ENCODE peak calls at places on chromosomes 12 and 14, in seven cellular contexts. One of them, this sample, is unnamed.

GRCh38 chr14:67253076-67253635 is 11.9 kb downstream of the PALS1 start:
- DNase-seq in mammary epithelial cell: no peak
- DNase-seq in ovary: no peak
- DNase-seq in heart left ventricle: no peak
- DNase-seq in fibroblast of lung: peak; percentile 19
- DNase-seq in breast epithelium: no peak
- DNase-seq in PC-9: no peak
- DNase-seq in this sample: no peak

GRCh38 chr12:122527478-122527944 is 462 bp downstream of the KNTC1 start:
- DNase-seq in mammary epithelial cell: peak; percentile 35
- DNase-seq in ovary: no peak
- DNase-seq in heart left ventricle: no peak
- DNase-seq in fibroblast of lung: peak; percentile 29
- DNase-seq in breast epithelium: no peak
- DNase-seq in PC-9: peak; percentile 27
- DNase-seq in this sample: no peak

GRCh38 chr12:119208626-119209061 is 29.9 kb downstream of the HSPB8 start:
- DNase-seq in mammary epithelial cell: peak; percentile 21
- DNase-seq in ovary: no peak
- DNase-seq in heart left ventricle: peak; percentile 87
- DNase-seq in fibroblast of lung: peak; percentile 5
- DNase-seq in breast epithelium: peak; percentile 51
- DNase-seq in PC-9: peak; percentile 42
- DNase-seq in this sample: peak; percentile 91

GRCh38 chr14:74875941-74876913 is at the start of gene PROX2:
- DNase-seq in mammary epithelial cell: no peak
- DNase-seq in ovary: no peak
- DNase-seq in heart left ventricle: no peak
- DNase-seq in fibroblast of lung: no peak
- DNase-seq in breast epithelium: no peak
- DNase-seq in PC-9: no peak
- DNase-seq in this sample: no peak

GRCh38 chr12:122876724-122877123 is 19.2 kb downstream of the VPS37B start:
- DNase-seq in mammary epithelial cell: no peak
- DNase-seq in ovary: peak; percentile 19
- DNase-seq in heart left ventricle: peak; percentile 17
- DNase-seq in fibroblast of lung: peak; percentile 57
- DNase-seq in breast epithelium: no peak
- DNase-seq in PC-9: no peak
- DNase-seq in this sample: no peak

GRCh38 chr12:50411051-50411660 is 10.5 kb downstream of the LARP4 start:
- DNase-seq in mammary epithelial cell: no peak
- DNase-seq in ovary: no peak
- DNase-seq in heart left ventricle: no peak
- DNase-seq in fibroblast of lung: no peak
- DNase-seq in breast epithelium: no peak
- DNase-seq in PC-9: no peak
- DNase-seq in this sample: no peak

GRCh38 chr12:64457036-64457435 is 5.1 kb downstream of the TBK1 start:
- DNase-seq in mammary epithelial cell: no peak
- DNase-seq in ovary: no peak
- DNase-seq in heart left ventricle: no peak
- DNase-seq in fibroblast of lung: no peak
- DNase-seq in breast epithelium: no peak
- DNase-seq in PC-9: no peak
- DNase-seq in this sample: no peak

GRCh38 chr12:4421590-4422031 is 24.0 kb downstream of the FGF6 start:
- DNase-seq in mammary epithelial cell: peak; percentile 17
- DNase-seq in ovary: no peak
- DNase-seq in heart left ventricle: no peak
- DNase-seq in fibroblast of lung: peak; percentile 7
- DNase-seq in breast epithelium: no peak
- DNase-seq in PC-9: peak; percentile 6
- DNase-seq in this sample: no peak

GRCh38 chr12:90333939-90334338 is 621.0 kb downstream of the CCER1 start:
- DNase-seq in mammary epithelial cell: peak; percentile 51
- DNase-seq in ovary: no peak
- DNase-seq in heart left ventricle: no peak
- DNase-seq in fibroblast of lung: peak; percentile 32
- DNase-seq in breast epithelium: no peak
- DNase-seq in PC-9: no peak
- DNase-seq in this sample: no peak

GRCh38 chr14:54627718-54628345 is 60.9 kb downstream of the SAMD4A start:
- DNase-seq in mammary epithelial cell: no peak
- DNase-seq in ovary: no peak
- DNase-seq in heart left ventricle: peak; percentile 71
- DNase-seq in fibroblast of lung: peak; percentile 72
- DNase-seq in breast epithelium: no peak
- DNase-seq in PC-9: no peak
- DNase-seq in this sample: peak; percentile 74

GRCh38 chr12:53862831-53863230 is 75.8 kb upstream of the HOXC13 start:
- DNase-seq in mammary epithelial cell: peak; percentile 69
- DNase-seq in ovary: no peak
- DNase-seq in heart left ventricle: no peak
- DNase-seq in fibroblast of lung: no peak
- DNase-seq in breast epithelium: no peak
- DNase-seq in PC-9: peak; percentile 62
- DNase-seq in this sample: no peak

GRCh38 chr12:64468966-64469365 is 17.0 kb downstream of the TBK1 start:
- DNase-seq in mammary epithelial cell: no peak
- DNase-seq in ovary: no peak
- DNase-seq in heart left ventricle: no peak
- DNase-seq in fibroblast of lung: no peak
- DNase-seq in breast epithelium: no peak
- DNase-seq in PC-9: no peak
- DNase-seq in this sample: no peak

GRCh38 chr14:100708349-100709217 is 18.1 kb upstream of the DLK1 start:
- DNase-seq in mammary epithelial cell: no peak
- DNase-seq in ovary: peak; percentile 93
- DNase-seq in heart left ventricle: peak; percentile 67
- DNase-seq in fibroblast of lung: no peak
- DNase-seq in breast epithelium: no peak
- DNase-seq in PC-9: peak; percentile 56
- DNase-seq in this sample: no peak

GRCh38 chr14:64709126-64709525 is 4.9 kb downstream of the PLEKHG3 start:
- DNase-seq in mammary epithelial cell: no peak
- DNase-seq in ovary: no peak
- DNase-seq in heart left ventricle: no peak
- DNase-seq in fibroblast of lung: no peak
- DNase-seq in breast epithelium: no peak
- DNase-seq in PC-9: no peak
- DNase-seq in this sample: no peak

GRCh38 chr12:12487490-12487889 is 75.2 kb downstream of the DUSP16 start:
- DNase-seq in mammary epithelial cell: no peak
- DNase-seq in ovary: no peak
- DNase-seq in heart left ventricle: no peak
- DNase-seq in fibroblast of lung: no peak
- DNase-seq in breast epithelium: no peak
- DNase-seq in PC-9: no peak
- DNase-seq in this sample: no peak

GRCh38 chr14:60648934-60649814 is at the start of gene SIX1:
- DNase-seq in mammary epithelial cell: peak; percentile 90
- DNase-seq in ovary: peak; percentile 62
- DNase-seq in heart left ventricle: peak; percentile 57
- DNase-seq in fibroblast of lung: peak; percentile 90
- DNase-seq in breast epithelium: no peak
- DNase-seq in PC-9: peak; percentile 90
- DNase-seq in this sample: no peak

GRCh38 chr12:14567311-14568195 is at the start of gene PLBD1:
- DNase-seq in mammary epithelial cell: peak; percentile 27
- DNase-seq in ovary: peak; percentile 44
- DNase-seq in heart left ventricle: peak; percentile 79
- DNase-seq in fibroblast of lung: peak; percentile 41
- DNase-seq in breast epithelium: no peak
- DNase-seq in PC-9: peak; percentile 59
- DNase-seq in this sample: peak; percentile 71

GRCh38 chr12:68080577-68080976 is 79.0 kb downstream of the IFNG start:
- DNase-seq in mammary epithelial cell: no peak
- DNase-seq in ovary: no peak
- DNase-seq in heart left ventricle: no peak
- DNase-seq in fibroblast of lung: no peak
- DNase-seq in breast epithelium: no peak
- DNase-seq in PC-9: no peak
- DNase-seq in this sample: no peak

GRCh38 chr12:1811281-1811947 is 9.0 kb upstream of the LRTM2 start:
- DNase-seq in mammary epithelial cell: no peak
- DNase-seq in ovary: no peak
- DNase-seq in heart left ventricle: no peak
- DNase-seq in fibroblast of lung: peak; percentile 79
- DNase-seq in breast epithelium: no peak
- DNase-seq in PC-9: no peak
- DNase-seq in this sample: no peak

GRCh38 chr14:68137704-68138619 is 318.4 kb downstream of the RAD51B start:
- DNase-seq in mammary epithelial cell: peak; percentile 99
- DNase-seq in ovary: no peak
- DNase-seq in heart left ventricle: no peak
- DNase-seq in fibroblast of lung: peak; percentile 99
- DNase-seq in breast epithelium: peak; percentile 76
- DNase-seq in PC-9: peak; percentile 88
- DNase-seq in this sample: peak; percentile 69

GRCh38 chr14:61749867-61750266 is 12.4 kb upstream of the SNAPC1 start:
- DNase-seq in mammary epithelial cell: no peak
- DNase-seq in ovary: no peak
- DNase-seq in heart left ventricle: no peak
- DNase-seq in fibroblast of lung: no peak
- DNase-seq in breast epithelium: no peak
- DNase-seq in PC-9: peak; percentile 41
- DNase-seq in this sample: no peak

DNA sequence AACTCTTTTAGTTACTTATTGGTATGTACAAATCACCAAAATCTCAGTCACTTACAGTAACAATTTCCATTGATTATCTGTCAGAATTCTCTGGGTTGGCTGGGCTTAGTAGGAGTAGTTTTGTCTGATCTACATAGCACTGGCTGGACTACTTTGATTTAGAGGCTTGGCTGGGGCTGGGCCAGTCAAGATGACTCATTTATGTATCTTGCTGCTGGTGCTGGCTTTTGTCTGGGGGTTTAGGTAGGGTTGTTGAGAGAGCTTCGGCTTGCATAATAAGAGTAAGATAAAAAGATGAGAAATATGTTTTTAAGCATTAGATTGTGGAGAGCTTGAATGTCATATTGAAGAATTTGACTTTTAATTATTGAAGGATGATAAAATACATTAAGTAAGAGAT is 1093.7 kb downstream of the SLC6A15 start:
- DNase-seq in mammary epithelial cell: peak; percentile 37
- DNase-seq in ovary: no peak
- DNase-seq in heart left ventricle: no peak
- DNase-seq in fibroblast of lung: peak; percentile 54
- DNase-seq in breast epithelium: no peak
- DNase-seq in PC-9: peak; percentile 9
- DNase-seq in this sample: no peak
- H3K4me3 ChIP-seq in mammary epithelial cell: no peak overlapping the region
- H3K4me3 ChIP-seq in ovary: no peak overlapping the region
- H3K4me3 ChIP-seq in heart left ventricle: no peak overlapping the region
- H3K4me3 ChIP-seq in fibroblast of lung: no peak overlapping the region
- H3K4me3 ChIP-seq in breast epithelium: no peak overlapping the region
- H3K4me3 ChIP-seq in PC-9: no peak overlapping the region
- H3K4me3 ChIP-seq in this sample: no peak overlapping the region

GRCh38 chr14:99534863-99535262 is 53.7 kb downstream of the CCNK start:
- DNase-seq in mammary epithelial cell: no peak
- DNase-seq in ovary: no peak
- DNase-seq in heart left ventricle: peak; percentile 67
- DNase-seq in fibroblast of lung: peak; percentile 79
- DNase-seq in breast epithelium: no peak
- DNase-seq in PC-9: no peak
- DNase-seq in this sample: no peak
- H3K4me1 ChIP-seq in mammary epithelial cell: peaks cover 18% of the 10 kb centered on the region
- H3K4me1 ChIP-seq in ovary: no peaks in the 10 kb centered on the region
- H3K4me1 ChIP-seq in heart left ventricle: peaks cover 33% of the 10 kb centered on the region
- H3K4me1 ChIP-seq in fibroblast of lung: peaks cover 15% of the 10 kb centered on the region
- H3K4me1 ChIP-seq in breast epithelium: no peaks in the 10 kb centered on the region
- H3K4me1 ChIP-seq in PC-9: peaks cover 9% of the 10 kb centered on the region
- H3K4me1 ChIP-seq in this sample: peaks cover 8% of the 10 kb centered on the region

DNA sequence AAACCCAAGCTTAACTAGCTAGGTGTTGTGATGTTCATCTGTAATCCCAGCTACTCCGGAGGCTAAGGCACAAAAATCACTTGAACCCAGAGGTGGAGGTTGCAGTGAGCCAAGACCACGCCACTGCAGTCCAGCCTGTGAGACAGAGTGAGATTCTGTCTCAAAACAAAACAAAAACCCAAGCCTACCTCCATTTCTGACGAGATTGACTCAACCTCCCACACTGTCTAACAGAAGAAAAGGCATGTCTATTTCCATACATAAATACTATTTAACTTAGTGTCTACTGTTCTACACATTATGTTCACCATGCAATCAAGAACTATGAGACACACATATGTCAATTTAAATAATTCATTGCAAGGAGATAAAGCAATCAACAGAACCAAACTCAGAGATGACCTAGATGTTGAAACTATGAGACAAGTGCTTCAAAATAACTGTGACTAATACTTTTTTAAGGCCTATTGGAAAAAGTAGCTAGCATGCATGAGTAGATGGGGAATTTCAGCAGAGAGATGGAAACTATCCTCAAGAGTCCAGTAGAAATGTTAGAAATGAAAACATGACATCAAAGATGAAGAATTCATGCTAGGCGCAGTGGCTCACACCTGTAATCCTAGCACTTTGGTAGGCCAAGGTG is 75.9 kb upstream of the DHRS4 start:
- DNase-seq in mammary epithelial cell: no peak
- DNase-seq in ovary: no peak
- DNase-seq in heart left ventricle: no peak
- DNase-seq in fibroblast of lung: no peak
- DNase-seq in breast epithelium: no peak
- DNase-seq in PC-9: no peak
- DNase-seq in this sample: no peak
- H3K4me3 ChIP-seq in mammary epithelial cell: no peak overlapping the region
- H3K4me3 ChIP-seq in ovary: no peak overlapping the region
- H3K4me3 ChIP-seq in heart left ventricle: no peak overlapping the region
- H3K4me3 ChIP-seq in fibroblast of lung: no peak overlapping the region
- H3K4me3 ChIP-seq in breast epithelium: no peak overlapping the region
- H3K4me3 ChIP-seq in PC-9: no peak overlapping the region
- H3K4me3 ChIP-seq in this sample: no peak overlapping the region

DNA sequence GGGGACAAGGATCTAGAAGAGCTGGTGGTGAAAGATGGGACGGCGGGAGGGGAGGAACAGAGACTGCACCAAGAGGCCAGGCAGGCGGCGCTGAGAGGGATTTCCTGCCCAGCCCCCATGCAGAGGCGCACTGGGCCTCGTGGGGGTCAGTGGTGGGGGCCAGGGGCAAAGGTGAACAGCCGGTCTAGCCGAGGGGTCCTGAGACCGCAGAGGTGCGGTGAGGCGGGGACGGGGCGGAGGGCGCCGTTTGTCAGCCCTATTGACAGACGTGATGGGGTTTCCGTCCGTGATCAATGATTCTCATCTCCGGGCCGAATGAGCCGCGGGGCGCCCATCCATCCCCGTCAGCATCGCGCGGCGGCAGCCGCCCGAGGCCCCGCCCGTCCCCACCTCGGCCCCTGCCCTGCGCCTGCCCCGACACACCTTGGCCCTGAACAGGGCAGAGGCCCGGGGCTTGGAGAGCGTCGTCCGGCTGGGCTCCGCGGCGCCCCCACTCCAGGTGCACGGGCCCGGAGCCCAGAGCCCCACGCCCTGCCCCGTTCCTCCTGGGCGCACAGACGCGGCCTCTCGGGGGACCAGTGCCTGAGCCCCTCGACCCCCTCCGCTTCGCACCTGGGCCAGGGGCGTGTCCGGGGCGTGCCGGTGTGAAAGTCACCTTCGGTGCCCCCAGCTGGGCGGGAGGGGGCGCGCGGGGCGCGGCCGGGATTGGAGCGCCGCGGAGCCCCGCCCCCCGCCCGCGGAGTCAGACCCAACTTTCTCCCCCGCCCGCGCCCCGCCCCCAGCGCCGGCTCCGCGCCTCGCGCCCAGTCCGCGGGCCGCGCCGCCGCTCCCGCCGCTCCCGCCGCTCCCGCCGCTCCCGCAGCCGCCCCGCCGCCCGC is at the start of gene NXPH4:
- DNase-seq in mammary epithelial cell: no peak
- DNase-seq in ovary: peak; percentile 58
- DNase-seq in heart left ventricle: peak; percentile 72
- DNase-seq in fibroblast of lung: no peak
- DNase-seq in breast epithelium: no peak
- DNase-seq in PC-9: peak; percentile 55
- DNase-seq in this sample: no peak
- H3K4me1 ChIP-seq in mammary epithelial cell: peaks cover 15% of the 10 kb centered on the region
- H3K4me1 ChIP-seq in ovary: peaks cover 8% of the 10 kb centered on the region
- H3K4me1 ChIP-seq in heart left ventricle: peaks cover 30% of the 10 kb centered on the region
- H3K4me1 ChIP-seq in fibroblast of lung: peaks cover 9% of the 10 kb centered on the region
- H3K4me1 ChIP-seq in breast epithelium: peaks cover 7% of the 10 kb centered on the region
- H3K4me1 ChIP-seq in PC-9: peaks cover 28% of the 10 kb centered on the region
- H3K4me1 ChIP-seq in this sample: peaks cover 61% of the 10 kb centered on the region